ENCODE peak calls at places on chromosomes 4 and X, in five cellular contexts. U, Q, W, T and L are unnamed samples.

GRCh38 chrX:48992341-48992740 is 9.7 kb downstream of the GRIPAP1 start:
- DNase-seq in U (no peak), Q (no peak), W (no peak), T (no peak), L (peak; percentile 98)

GRCh38 chr4:143253156-143253555 is 68.4 kb downstream of the USP38 start:
- DNase-seq in U (no peak), Q (no peak), W (no peak), T (no peak), L (no peak)

GRCh38 chr4:52638717-52639116 is 20.4 kb downstream of the USP46 start:
- DNase-seq in U (no peak), Q (no peak), W (no peak), T (no peak), L (no peak)

GRCh38 chr4:143386812-143387211 is 50.1 kb downstream of the GAB1 start:
- DNase-seq in U (no peak), Q (no peak), W (no peak), T (no peak), L (no peak)

GRCh38 chrX:69280956-69281355 is 115.7 kb upstream of the PJA1 start:
- DNase-seq in U (no peak), Q (no peak), W (no peak), T (no peak), L (no peak)

GRCh38 chr4:165520071-165520470 is 141.3 kb downstream of the CPE start:
- DNase-seq in U (no peak), Q (no peak), W (peak; percentile 14), T (no peak), L (no peak)

GRCh38 chr4:47219586-47219985 is 188.2 kb downstream of the GABRB1 start:
- DNase-seq in U (no peak), Q (no peak), W (no peak), T (no peak), L (no peak)

GRCh38 chr4:96097040-96097607 is 257.2 kb downstream of the PDHA2 start:
- DNase-seq in U (no peak), Q (no peak), W (peak; percentile 29), T (no peak), L (no peak)

GRCh38 chr4:188037003-188037713 is 41.6 kb downstream of the ZFP42 start:
- DNase-seq in U (no peak), Q (no peak), W (no peak), T (no peak), L (no peak)

GRCh38 chr4:141311805-141312204 is 91.1 kb downstream of the ZNF330 start:
- DNase-seq in U (no peak), Q (no peak), W (no peak), T (no peak), L (no peak)

GRCh38 chr4:36618102-36618501 is 336.7 kb downstream of the DTHD1 start:
- DNase-seq in U (no peak), Q (no peak), W (no peak), T (no peak), L (no peak)

GRCh38 chrX:109966246-109966645 is 36.7 kb upstream of the TMEM164 start:
- DNase-seq in U (no peak), Q (no peak), W (peak; percentile 16), T (no peak), L (no peak)

GRCh38 chr4:26609398-26609797 is 25.5 kb downstream of the TBC1D19 start:
- DNase-seq in U (no peak), Q (peak; percentile 30), W (no peak), T (no peak), L (no peak)

GRCh38 chr4:105191621-105192210 is 45.0 kb downstream of the TET2 start:
- DNase-seq in U (no peak), Q (no peak), W (no peak), T (no peak), L (peak; percentile 93)